ENCODE peak calls at places on chromosomes 2 and 18, in ten cellular contexts. I is astrocyte, D is AG04450, M is dorsolateral prefrontal cortex, Z is PC-3, Y is lower leg skin, U is left ventricle myocardium inferior, V is GM23338, K is cardiac fibroblast, Q is cardiac muscle cell. P is an unnamed sample.

GRCh38 chr2:142306126-142306525 is 175.3 kb upstream of the LRP1B start:
- DNase-seq in I (peak; percentile 63), D (no peak), M (no peak), Z (peak; percentile 9), Y (no peak), U (no peak), V (no peak), K (no peak), Q (no peak), P (no peak)

GRCh38 chr18:57906852-57907251 is 103.7 kb upstream of the ATP8B1 start:
- DNase-seq in I (no peak), D (no peak), M (no peak), Z (peak; percentile 18), Y (no peak), U (no peak), V (peak; percentile 38), K (no peak), Q (no peak), P (no peak)

GRCh38 chr2:171858397-171858958 is 35.6 kb downstream of the SLC25A12 start:
- DNase-seq in I (no peak), D (no peak), M (no peak), Z (no peak), Y (no peak), U (no peak), V (no peak), K (peak; percentile 86), Q (peak; percentile 84), P (no peak)

GRCh38 chr2:64975232-64975791 is 13.9 kb upstream of the SLC1A4 start:
- DNase-seq in I (peak; percentile 80), D (peak; percentile 48), M (peak; percentile 66), Z (peak; percentile 89), Y (peak; percentile 87), U (peak; percentile 74), V (peak; percentile 13), K (peak; percentile 59), Q (peak; percentile 22), P (peak; percentile 15)

GRCh38 chr2:8376603-8377423 is 305.0 kb upstream of the ID2 start:
- DNase-seq in I (peak; percentile 10), D (no peak), M (no peak), Z (no peak), Y (peak; percentile 54), U (no peak), V (no peak), K (no peak), Q (no peak), P (no peak)

GRCh38 chr2:39550701-39551285 is 113.7 kb upstream of the MAP4K3 start:
- DNase-seq in I (peak; percentile 61), D (no peak), M (no peak), Z (peak; percentile 62), Y (no peak), U (no peak), V (no peak), K (peak; percentile 38), Q (peak; percentile 45), P (no peak)

GRCh38 chr2:132977812-132978529 is 308.0 kb upstream of the LYPD1 start:
- DNase-seq in I (peak; percentile 73), D (peak; percentile 4), M (no peak), Z (peak; percentile 50), Y (no peak), U (no peak), V (no peak), K (peak; percentile 6), Q (peak; percentile 41), P (no peak)

GRCh38 chr2:185980944-185981343 is 242.3 kb downstream of the FSIP2 start:
- DNase-seq in I (no peak), D (no peak), M (no peak), Z (no peak), Y (no peak), U (no peak), V (no peak), K (no peak), Q (no peak), P (no peak)

GRCh38 chr2:169221745-169222369 is 140.5 kb downstream of the LRP2 start:
- DNase-seq in I (peak; percentile 8), D (no peak), M (no peak), Z (peak; percentile 73), Y (no peak), U (no peak), V (peak; percentile 71), K (peak; percentile 55), Q (peak; percentile 56), P (peak; percentile 33)

GRCh38 chr2:149767516-149767974 is 180.0 kb upstream of the MMADHC start:
- DNase-seq in I (peak; percentile 54), D (no peak), M (no peak), Z (peak; percentile 47), Y (no peak), U (no peak), V (no peak), K (peak; percentile 53), Q (peak; percentile 53), P (no peak)

GRCh38 chr2:203750669-203751068 is 44.2 kb downstream of the CD28 start:
- DNase-seq in I (no peak), D (no peak), M (no peak), Z (no peak), Y (no peak), U (no peak), V (no peak), K (no peak), Q (no peak), P (no peak)

GRCh38 chr2:177670791-177671528 is 278.4 kb downstream of the AGPS start:
- DNase-seq in I (no peak), D (no peak), M (no peak), Z (no peak), Y (no peak), U (no peak), V (peak; percentile 66), K (no peak), Q (no peak), P (no peak)

GRCh38 chr2:177676636-177677035 is 284.1 kb downstream of the AGPS start:
- DNase-seq in I (no peak), D (no peak), M (no peak), Z (no peak), Y (no peak), U (no peak), V (no peak), K (no peak), Q (no peak), P (no peak)

GRCh38 chr2:177675256-177676220 is 283.0 kb downstream of the AGPS start:
- DNase-seq in I (no peak), D (no peak), M (no peak), Z (no peak), Y (no peak), U (no peak), V (no peak), K (no peak), Q (no peak), P (no peak)

GRCh38 chr2:177671662-177672061 is 279.1 kb downstream of the AGPS start:
- DNase-seq in I (no peak), D (no peak), M (no peak), Z (no peak), Y (no peak), U (no peak), V (no peak), K (no peak), Q (no peak), P (no peak)

GRCh38 chr2:177673602-177674595 is 281.3 kb downstream of the AGPS start:
- DNase-seq in I (no peak), D (no peak), M (no peak), Z (peak; percentile 18), Y (no peak), U (no peak), V (peak; percentile 54), K (no peak), Q (no peak), P (no peak)
- TF ChIP-seq CTCF in I (no peak), D (peak; percentile 15), M (no peak), Z (peak; percentile 55), Y (no peak), U (no peak), V (peak; percentile 53), K (peak; percentile 7), Q (no peak), P (peak; percentile 11)

GRCh38 chr18:56162316-56162715 is 476.1 kb downstream of the TXNL1 start:
- DNase-seq in I (no peak), D (no peak), M (no peak), Z (peak; percentile 13), Y (no peak), U (no peak), V (no peak), K (peak; percentile 47), Q (peak; percentile 54), P (no peak)
- H3K4me3 ChIP-seq in I (no peak overlapping the region), D (no peak overlapping the region), M (no peak overlapping the region), Z (no peak overlapping the region), Y (no peak overlapping the region), U (no peak overlapping the region), V (no peak overlapping the region), K (no peak overlapping the region), Q (no peak overlapping the region), P (no peak overlapping the region)

GRCh38 chr2:43798300-43798699 is 24.5 kb downstream of the DYNC2LI1 start:
- DNase-seq in I (no peak), D (no peak), M (no peak), Z (peak; percentile 29), Y (no peak), U (no peak), V (peak; percentile 50), K (peak; percentile 7), Q (peak; percentile 10), P (no peak)
- TF ChIP-seq CTCF in I (no peak), D (peak; percentile 18), M (no peak), Z (peak; percentile 55), Y (no peak), U (peak; percentile 13), V (peak; percentile 57), K (peak; percentile 24), Q (peak; percentile 35), P (no peak)

GRCh38 chr2:134292514-134292913 is 38.6 kb downstream of the MGAT5 start:
- DNase-seq in I (no peak), D (no peak), M (no peak), Z (no peak), Y (no peak), U (no peak), V (no peak), K (no peak), Q (no peak), P (no peak)

GRCh38 chr2:134287323-134287722 is 33.5 kb downstream of the MGAT5 start:
- DNase-seq in I (no peak), D (no peak), M (no peak), Z (no peak), Y (no peak), U (no peak), V (no peak), K (no peak), Q (no peak), P (no peak)

GRCh38 chr2:134288814-134289213 is 34.9 kb downstream of the MGAT5 start:
- DNase-seq in I (no peak), D (no peak), M (no peak), Z (no peak), Y (no peak), U (no peak), V (no peak), K (no peak), Q (no peak), P (no peak)

GRCh38 chr2:134289225-134289624 is 35.4 kb downstream of the MGAT5 start:
- DNase-seq in I (no peak), D (no peak), M (no peak), Z (no peak), Y (no peak), U (no peak), V (no peak), K (no peak), Q (no peak), P (no peak)

DNA sequence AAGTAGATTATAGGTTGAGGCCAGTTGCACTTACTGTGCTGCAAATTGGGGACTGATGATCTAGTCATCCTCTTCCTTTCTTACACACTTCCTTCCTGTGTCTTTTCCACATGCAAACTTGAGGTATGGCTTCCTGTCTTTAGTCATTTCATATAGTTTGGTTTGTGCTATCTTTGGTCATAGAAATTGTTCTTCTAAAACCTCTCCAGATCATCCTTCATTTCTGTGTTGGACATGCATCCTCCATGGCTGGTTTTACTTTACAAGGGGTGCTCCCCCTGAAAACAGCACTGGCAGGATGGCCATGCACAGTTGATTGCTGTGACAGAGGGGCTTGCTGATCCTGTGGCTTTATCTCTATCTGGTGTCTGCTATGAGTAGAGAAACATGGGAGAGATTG is 36.5 kb downstream of the MGAT5 start:
- DNase-seq in I (no peak), D (no peak), M (no peak), Z (no peak), Y (no peak), U (no peak), V (no peak), K (no peak), Q (no peak), P (no peak)
- H3K4me3 ChIP-seq in I (no peak overlapping the region), D (no peak overlapping the region), M (no peak overlapping the region), Z (no peak overlapping the region), Y (no peak overlapping the region), U (no peak overlapping the region), V (no peak overlapping the region), K (no peak overlapping the region), Q (no peak overlapping the region), P (no peak overlapping the region)

P was measured in LNCaP clone FGC.